ENCODE peak calls at places on chromosomes 5 and 9, in eight cellular contexts. X is ACHN; O is midbrain; I is NCI-H510A; W is A172; Q is NCI-H460; R is activated CD4-positive, alpha-beta T cell treated with anti-CD3 and anti-CD28 coated beads, Interleukin-2, amount 10 ng/mL, durations not matched to agents 7 days and 5 days; K is stimulated activated naive CD4-positive, alpha-beta T cell treated with Interleukin-2 at 50 U/mL for 16 hours. M is an unnamed sample.

GRCh38 chr9:114371986-114372917 is 15.5 kb downstream of the AKNA start:
- DNase-seq in K (no peak), I (no peak), W (no peak), O (no peak), Q (no peak), R (peak; percentile 70), X (peak; percentile 7), M (no peak)

GRCh38 chr9:98324801-98325200 is 69.4 kb upstream of the TBC1D2 start:
- DNase-seq in K (no peak), W (no peak), O (no peak), X (no peak), R (no peak), I (no peak), Q (no peak), M (no peak)

GRCh38 chr5:108728566-108729305 is 19.0 kb upstream of the FER start:
- DNase-seq in X (no peak), W (no peak), O (no peak), Q (no peak), K (peak; percentile 58), I (no peak), R (peak; percentile 55), M (no peak)

GRCh38 chr9:113463418-113464285 is at the start of gene RGS3:
- DNase-seq in K (no peak), O (peak; percentile 22), I (peak; percentile 73), Q (peak; percentile 62), X (peak; percentile 86), R (no peak), W (no peak), M (no peak)

GRCh38 chr5:177479774-177480173 is 6.3 kb upstream of the DBN1 start:
- DNase-seq in Q (no peak), O (no peak), W (peak; percentile 49), X (no peak), R (no peak), K (no peak), I (no peak), M (no peak)

GRCh38 chr5:2801602-2802525 is 50.4 kb upstream of the IRX2 start:
- DNase-seq in X (no peak), I (no peak), Q (peak; percentile 65), W (no peak), R (no peak), K (no peak), O (no peak), M (no peak)

GRCh38 chr5:170056561-170057267 is 49.0 kb upstream of the FOXI1 start:
- DNase-seq in O (no peak), W (no peak), K (no peak), X (no peak), I (no peak), Q (no peak), R (no peak), M (no peak)

GRCh38 chr5:179558912-179559279 is 8.5 kb downstream of the RUFY1 start:
- DNase-seq in X (no peak), W (peak; percentile 46), I (peak; percentile 41), O (no peak), Q (no peak), R (peak; percentile 17), K (no peak), M (no peak)

GRCh38 chr5:151492729-151493128 is 45.3 kb downstream of the SLC36A1 start:
- DNase-seq in I (no peak), K (peak; percentile 1), X (peak; percentile 52), R (no peak), W (peak; percentile 61), Q (no peak), O (no peak), M (peak; percentile 36)

GRCh38 chr5:128287740-128288139 is 204.2 kb downstream of the SLC12A2 start:
- DNase-seq in X (no peak), W (no peak), I (no peak), R (no peak), Q (no peak), K (no peak), O (no peak), M (no peak)

GRCh38 chr5:73198833-73199592 is 26.0 kb downstream of the TMEM174 start:
- DNase-seq in R (no peak), X (no peak), W (no peak), I (no peak), O (no peak), K (no peak), Q (no peak), M (no peak)

GRCh38 chr5:40240111-40240510 is 439.6 kb upstream of the PTGER4 start:
- DNase-seq in K (peak; percentile 14), I (no peak), W (no peak), R (no peak), X (no peak), O (no peak), Q (no peak), M (no peak)

GRCh38 chr9:136012651-136013050 is 51.5 kb upstream of the UBAC1 start:
- DNase-seq in Q (no peak), W (no peak), K (no peak), R (no peak), O (no peak), I (no peak), X (no peak), M (no peak)

GRCh38 chr5:132928008-132928407 is 35.4 kb downstream of the AFF4 start:
- DNase-seq in K (no peak), R (no peak), Q (no peak), I (no peak), W (no peak), X (no peak), O (no peak), M (no peak)

GRCh38 chr5:115246361-115246991 is 16.2 kb downstream of the PGGT1B start:
- DNase-seq in R (no peak), W (peak; percentile 66), Q (peak; percentile 58), I (no peak), K (no peak), O (peak; percentile 20), X (peak; percentile 56), M (no peak)

GRCh38 chr5:116559239-116559638 is 15.4 kb downstream of the SEMA6A start:
- DNase-seq in W (no peak), K (no peak), O (no peak), R (no peak), X (no peak), Q (no peak), I (no peak), M (no peak)

GRCh38 chr5:59608745-59609144 is 284.8 kb downstream of the PDE4D start:
- DNase-seq in X (no peak), Q (no peak), R (no peak), K (no peak), I (no peak), O (no peak), W (no peak), M (no peak)

GRCh38 chr5:142206801-142207200 is 98.2 kb downstream of the NDFIP1 start:
- DNase-seq in W (no peak), R (no peak), O (no peak), I (no peak), X (no peak), Q (no peak), K (no peak), M (no peak)

GRCh38 chr5:100898504-100899346 is 4.4 kb downstream of the ST8SIA4 start:
- DNase-seq in I (no peak), K (no peak), Q (no peak), O (no peak), R (no peak), X (no peak), W (no peak), M (no peak)

GRCh38 chr9:121704281-121704680 is 52.8 kb downstream of the DAB2IP start:
- DNase-seq in Q (no peak), X (no peak), O (no peak), I (no peak), W (no peak), R (no peak), K (no peak), M (no peak)

GRCh38 chr5:67495072-67495471 is 298.5 kb upstream of the CD180 start:
- DNase-seq in X (no peak), Q (no peak), O (peak; percentile 17), K (no peak), I (no peak), R (no peak), W (no peak), M (no peak)

GRCh38 chr9:136941231-136942111 is 3.1 kb downstream of the FBXW5 start:
- DNase-seq in W (no peak), R (no peak), K (no peak), X (no peak), I (no peak), O (no peak), Q (no peak), M (no peak)

GRCh38 chr9:69380811-69381210 is 55.8 kb downstream of the ENTREP1 start:
- DNase-seq in O (no peak), W (peak; percentile 46), X (no peak), K (no peak), I (no peak), R (no peak), Q (no peak), M (peak; percentile 16)

GRCh38 chr5:35785601-35786085 is 71.0 kb upstream of the IL7R start:
- DNase-seq in W (no peak), X (no peak), O (no peak), I (no peak), K (peak; percentile 34), R (peak; percentile 41), Q (no peak), M (no peak)

GRCh38 chr5:159179556-159180305 is 29.6 kb downstream of the RNF145 start:
- DNase-seq in R (no peak), W (peak; percentile 14), X (no peak), I (no peak), Q (no peak), K (no peak), O (no peak), M (no peak)

GRCh38 chr5:117594165-117594564 is 1019.5 kb upstream of the SEMA6A start:
- DNase-seq in I (no peak), O (no peak), X (no peak), Q (no peak), R (no peak), K (no peak), W (no peak), M (no peak)

GRCh38 chr5:141713616-141714309 is 31.7 kb upstream of the ARAP3 start:
- DNase-seq in K (no peak), Q (peak; percentile 7), X (peak; percentile 48), W (peak; percentile 51), O (no peak), I (no peak), R (no peak), M (no peak)

GRCh38 chr5:119330367-119331183 is 25.2 kb upstream of the TNFAIP8 start:
- DNase-seq in Q (no peak), R (no peak), I (no peak), X (no peak), K (peak; percentile 72), O (no peak), W (no peak), M (no peak)

GRCh38 chr5:1860949-1861348 is 21.8 kb downstream of the IRX4 start:
- DNase-seq in O (no peak), I (no peak), Q (no peak), K (no peak), W (no peak), X (no peak), R (no peak), M (no peak)

GRCh38 chr9:81868145-81868544 is 60.1 kb upstream of the SPATA31D4 start:
- DNase-seq in K (no peak), X (no peak), I (no peak), Q (no peak), R (no peak), W (no peak), O (no peak), M (no peak)

GRCh38 chr5:1037123-1037670 is 28.6 kb downstream of the NKD2 start:
- DNase-seq in W (no peak), Q (no peak), R (no peak), K (no peak), X (no peak), O (no peak), I (no peak), M (no peak)

GRCh38 chr5:16616536-16617271 is at the start of gene RETREG1:
- DNase-seq in W (no peak), K (peak; percentile 69), Q (peak; percentile 21), I (peak; percentile 55), X (peak; percentile 37), O (peak; percentile 67), R (peak; percentile 84), M (no peak)

GRCh38 chr9:110370316-110370715 is 32.7 kb upstream of the TXNDC8 start:
- DNase-seq in K (no peak), Q (no peak), W (peak; percentile 86), I (no peak), R (no peak), X (no peak), O (no peak), M (no peak)

M was measured in AG04449.